ENCODE peak calls at places on chromosomes 5 and 9, in five cellular contexts. H is NCI-H1092 treated with DMSO at 0.1 percent for 48 hours; B is mesothelial cell of epicardium; N is activated CD4-positive, alpha-beta memory T cell treated with anti-CD3 and anti-CD28 coated beads, Interleukin-2, amount 10 ng/mL, durations not matched to agents 7 days and 5 days; Z is activated CD8-positive, alpha-beta memory T cell treated with anti-CD3 and anti-CD28 coated beads for 24 hours. F is an unnamed sample.

GRCh38 chr5:32767948-32768427 is 56.9 kb downstream of the NPR3 start:
- DNase-seq in B (no peak), H (no peak), N (no peak), Z (no peak), F (peak; percentile 84)

GRCh38 chr5:140240987-140241706 is 61.8 kb downstream of the PFDN1 start:
- DNase-seq in N (no peak), Z (no peak), H (peak; percentile 79), B (peak; percentile 78), F (peak; percentile 65)

GRCh38 chr9:114434878-114435311 is 47.1 kb upstream of the AKNA start:
- DNase-seq in N (no peak), Z (no peak), B (no peak), H (peak; percentile 78), F (no peak)

GRCh38 chr5:151239237-151239861 is 13.6 kb upstream of the GM2A start:
- DNase-seq in N (peak; percentile 52), Z (peak; percentile 86), B (peak; percentile 59), H (peak; percentile 22), F (no peak)

GRCh38 chr5:84372066-84372700 is 12.5 kb downstream of the EDIL3 start:
- DNase-seq in N (no peak), B (no peak), Z (no peak), H (no peak), F (no peak)

GRCh38 chr9:137783521-137783920 is 94.1 kb upstream of the CACNA1B start:
- DNase-seq in H (no peak), N (no peak), B (no peak), Z (no peak), F (no peak)

GRCh38 chr5:164204338-164204946 is 699.0 kb downstream of the MAT2B start:
- DNase-seq in B (no peak), H (no peak), N (no peak), Z (no peak), F (no peak)

GRCh38 chr5:82165740-82166530 is 112.2 kb downstream of the RPS23 start:
- DNase-seq in N (peak; percentile 31), Z (no peak), H (peak; percentile 75), B (no peak), F (peak; percentile 76)

GRCh38 chr5:168740821-168741213 is 161.6 kb upstream of the PANK3 start:
- DNase-seq in B (peak; percentile 22), H (no peak), N (no peak), Z (peak; percentile 37), F (no peak)

GRCh38 chr9:4197548-4197947 is 102.3 kb downstream of the GLIS3 start:
- DNase-seq in H (no peak), B (no peak), Z (no peak), N (no peak), F (no peak)

GRCh38 chr5:66848749-66849641 is 252.8 kb downstream of the MAST4 start:
- DNase-seq in B (no peak), N (no peak), H (no peak), Z (no peak), F (no peak)

GRCh38 chr5:1343931-1344901 is 683 bp downstream of the CLPTM1L start:
- DNase-seq in N (peak; percentile 30), H (no peak), B (no peak), Z (no peak), F (no peak)

GRCh38 chr5:15285901-15286583 is 213.9 kb upstream of the FBXL7 start:
- DNase-seq in B (no peak), N (no peak), Z (no peak), H (no peak), F (peak; percentile 37)

GRCh38 chr5:106962464-106963230 is 708.1 kb downstream of the EFNA5 start:
- DNase-seq in Z (no peak), B (no peak), H (no peak), N (no peak), F (no peak)

GRCh38 chr9:12680341-12680740 is 12.8 kb upstream of the TYRP1 start:
- DNase-seq in N (no peak), H (no peak), Z (no peak), B (no peak), F (peak; percentile 32)

GRCh38 chr5:173785421-173785820 is 102.7 kb upstream of the CPEB4 start:
- DNase-seq in H (no peak), Z (no peak), N (no peak), B (no peak), F (no peak)

GRCh38 chr9:109314011-109314531 is 6.8 kb downstream of the EPB41L4B start:
- DNase-seq in Z (no peak), B (no peak), N (no peak), H (peak; percentile 45), F (no peak)

GRCh38 chr9:34988218-34989055 is 1.1 kb upstream of the DNAJB5 start:
- DNase-seq in H (peak; percentile 70), N (peak; percentile 60), Z (no peak), B (no peak), F (no peak)

GRCh38 chr5:34604119-34604675 is 51.9 kb upstream of the RAI14 start:
- DNase-seq in N (no peak), Z (no peak), B (no peak), H (no peak), F (no peak)

GRCh38 chr5:135880278-135880677 is 15.4 kb downstream of the IL9 start:
- DNase-seq in B (peak; percentile 34), N (no peak), H (no peak), Z (no peak), F (no peak)

GRCh38 chr9:137492464-137493162 is 33.5 kb upstream of the NSMF start:
- DNase-seq in N (no peak), B (no peak), Z (no peak), H (no peak), F (no peak)

GRCh38 chr5:177509991-177510566 is 453 bp upstream of the DOK3 start:
- DNase-seq in Z (no peak), H (no peak), N (no peak), B (no peak), F (no peak)